ENCODE peak calls at places on chromosomes 12 and 14, in four cellular contexts. U, B, P and H are unnamed samples. For H3K36me3, the result is how much of the 10 kb centered on the place peaks cover.

GRCh38 chr14:67575684-67576083 is 24.4 kb downstream of the PIGH start:
- DNase-seq in U (no peak), B (no peak), P (peak), H (no peak)

GRCh38 chr12:126869644-126870043 is 1397.3 kb upstream of the TMEM132C start:
- DNase-seq in U (no peak), B (no peak), P (no peak), H (no peak)

GRCh38 chr14:30855345-30856037 is 18.9 kb upstream of the COCH start:
- DNase-seq in U (no peak), B (no peak), P (no peak), H (no peak)

GRCh38 chr12:77946541-77947021 is 115.9 kb downstream of the NAV3 start:
- DNase-seq in U (no peak), B (peak), P (no peak), H (no peak)

GRCh38 chr14:69014829-69015259 is 35.7 kb upstream of the ACTN1 start:
- DNase-seq in U (no peak), B (peak), P (no peak), H (no peak)

GRCh38 chr14:55514819-55515470 is 65.1 kb upstream of the KTN1 start:
- DNase-seq in U (no peak), B (peak), P (no peak), H (no peak)

GRCh38 chr12:69523433-69524330 is 53.5 kb downstream of the FRS2 start:
- DNase-seq in U (no peak), B (no peak), P (no peak), H (no peak)

GRCh38 chr12:570949-571794 is 92.1 kb downstream of the NINJ2 start:
- DNase-seq in U (peak), B (peak), P (peak), H (no peak)

GRCh38 chr14:22549981-22550670 is 38.9 kb downstream of the DAD1 start:
- DNase-seq in U (no peak), B (no peak), P (no peak), H (peak)

GRCh38 chr12:68611094-68611818 is 557 bp downstream of the RAP1B start:
- DNase-seq in U (peak), B (peak), P (peak), H (peak)

GRCh38 chr12:74538491-74539258 is 1.0 kb downstream of the ATXN7L3B start:
- DNase-seq in U (no peak), B (peak), P (no peak), H (peak)

GRCh38 chr12:51318846-51319570 is 5.0 kb downstream of the BIN2 start:
- DNase-seq in U (no peak), B (no peak), P (peak), H (peak)

GRCh38 chr14:78848234-78848820 is 678.2 kb downstream of the NRXN3 start:
- DNase-seq in U (peak), B (peak), P (no peak), H (no peak)

GRCh38 chr14:36317650-36318049 is 2.8 kb downstream of the MBIP start:
- DNase-seq in U (no peak), B (peak), P (no peak), H (no peak)

DNA sequence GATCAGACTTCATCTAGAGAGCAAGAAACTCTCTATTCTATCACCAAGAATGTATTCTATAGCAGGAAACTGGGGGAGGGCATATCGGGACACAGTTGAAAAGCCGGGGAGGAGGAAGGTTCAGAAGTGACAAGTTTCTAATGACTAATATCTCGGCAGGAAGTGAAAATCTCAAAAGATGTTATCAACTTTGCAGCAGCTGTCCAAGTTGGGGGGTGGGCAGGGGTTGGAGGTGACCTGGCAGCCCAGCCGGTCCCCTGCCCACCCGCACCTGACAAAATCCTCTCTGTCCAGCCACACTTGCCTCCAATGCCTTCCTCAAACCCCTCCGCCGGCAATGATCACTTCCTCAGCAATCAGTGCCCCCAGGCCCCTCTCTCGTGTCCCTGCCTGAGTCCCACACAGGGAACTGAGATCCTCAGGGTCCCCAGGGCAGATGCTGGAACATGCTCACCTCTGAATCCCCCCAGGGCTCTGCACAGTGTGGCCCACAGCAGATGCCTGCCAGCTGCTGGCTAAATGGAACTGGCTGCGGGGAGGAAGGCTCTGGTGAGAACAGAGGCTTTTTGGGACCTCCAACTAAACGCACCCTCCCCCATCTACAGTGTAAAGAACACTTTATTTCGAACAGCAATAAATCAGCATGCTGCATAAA is 43.9 kb downstream of the CCDC88C start:
- DNase-seq in U (no peak), B (no peak), P (no peak), H (peak)
- H3K27ac ChIP-seq in U (no peak), B (no peak), P (no peak), H (peak)

GRCh38 chr14:104968541-104969401 is 9.4 kb downstream of the AHNAK2 start:
- DNase-seq in U (peak), B (peak), P (peak), H (no peak)
- H3K36me3 ChIP-seq in U (under half), B (under half), P (under half), H (under half)

GRCh38 chr12:32036477-32037263 is 70.0 kb upstream of the BICD1 start:
- DNase-seq in U (no peak), B (no peak), P (no peak), H (no peak)

GRCh38 chr12:32043928-32044549 is 62.6 kb upstream of the BICD1 start:
- DNase-seq in U (no peak), B (peak), P (no peak), H (no peak)

GRCh38 chr12:32039341-32039740 is 67.3 kb upstream of the BICD1 start:
- DNase-seq in U (no peak), B (peak), P (no peak), H (no peak)

GRCh38 chr12:32039917-32040575 is 66.6 kb upstream of the BICD1 start:
- DNase-seq in U (no peak), B (no peak), P (no peak), H (no peak)
- H3K27ac ChIP-seq in U (no peak), B (no peak), P (no peak), H (no peak)

DNA sequence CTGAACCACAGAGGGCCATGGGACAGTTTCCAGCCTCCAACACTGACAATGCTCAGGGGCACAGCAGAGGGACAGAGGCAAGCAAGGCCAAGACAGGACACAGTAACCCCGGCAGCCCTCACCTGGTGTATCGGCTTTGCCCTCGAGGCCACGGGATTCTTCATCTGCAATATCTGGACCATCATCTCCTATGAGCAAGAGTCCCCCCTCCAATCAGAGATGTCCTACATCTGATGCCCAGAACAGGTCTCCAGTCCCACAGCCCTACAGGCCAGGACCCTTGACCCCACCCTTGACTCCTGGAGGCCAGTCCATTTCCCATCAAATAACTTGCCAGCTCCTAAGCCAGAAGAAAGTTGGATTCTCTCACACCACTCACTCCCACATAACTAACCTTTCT is 17.4 kb downstream of the KMT2D start:
- DNase-seq in U (no peak), B (no peak), P (no peak), H (no peak)
- H3K36me3 ChIP-seq in U (under half), B (under half), P (half or more), H (half or more)

GRCh38 chr12:114777052-114777451 is 93.1 kb upstream of the TBX3 start:
- DNase-seq in U (no peak), B (peak), P (no peak), H (no peak)

GRCh38 chr12:114783176-114783575 is 99.2 kb upstream of the TBX3 start:
- DNase-seq in U (no peak), B (no peak), P (no peak), H (no peak)

GRCh38 chr12:114779647-114780046 is 95.7 kb upstream of the TBX3 start:
- DNase-seq in U (no peak), B (no peak), P (no peak), H (no peak)

GRCh38 chr12:114780746-114781399 is 96.9 kb upstream of the TBX3 start:
- DNase-seq in U (no peak), B (no peak), P (no peak), H (no peak)

GRCh38 chr12:114779203-114779602 is 95.2 kb upstream of the TBX3 start:
- DNase-seq in U (no peak), B (no peak), P (no peak), H (no peak)
- H3K27ac ChIP-seq in U (no peak), B (no peak), P (no peak), H (no peak)

GRCh38 chr14:99410019-99410418 is 70.6 kb downstream of the SETD3 start:
- DNase-seq in U (no peak), B (no peak), P (no peak), H (no peak)

GRCh38 chr14:99415496-99416281 is 65.0 kb downstream of the SETD3 start:
- DNase-seq in U (peak), B (peak), P (no peak), H (peak)

GRCh38 chr14:99413972-99414371 is 66.7 kb downstream of the SETD3 start:
- DNase-seq in U (no peak), B (no peak), P (no peak), H (no peak)

GRCh38 chr14:99413172-99413571 is 67.5 kb downstream of the SETD3 start:
- DNase-seq in U (no peak), B (no peak), P (no peak), H (no peak)

DNA sequence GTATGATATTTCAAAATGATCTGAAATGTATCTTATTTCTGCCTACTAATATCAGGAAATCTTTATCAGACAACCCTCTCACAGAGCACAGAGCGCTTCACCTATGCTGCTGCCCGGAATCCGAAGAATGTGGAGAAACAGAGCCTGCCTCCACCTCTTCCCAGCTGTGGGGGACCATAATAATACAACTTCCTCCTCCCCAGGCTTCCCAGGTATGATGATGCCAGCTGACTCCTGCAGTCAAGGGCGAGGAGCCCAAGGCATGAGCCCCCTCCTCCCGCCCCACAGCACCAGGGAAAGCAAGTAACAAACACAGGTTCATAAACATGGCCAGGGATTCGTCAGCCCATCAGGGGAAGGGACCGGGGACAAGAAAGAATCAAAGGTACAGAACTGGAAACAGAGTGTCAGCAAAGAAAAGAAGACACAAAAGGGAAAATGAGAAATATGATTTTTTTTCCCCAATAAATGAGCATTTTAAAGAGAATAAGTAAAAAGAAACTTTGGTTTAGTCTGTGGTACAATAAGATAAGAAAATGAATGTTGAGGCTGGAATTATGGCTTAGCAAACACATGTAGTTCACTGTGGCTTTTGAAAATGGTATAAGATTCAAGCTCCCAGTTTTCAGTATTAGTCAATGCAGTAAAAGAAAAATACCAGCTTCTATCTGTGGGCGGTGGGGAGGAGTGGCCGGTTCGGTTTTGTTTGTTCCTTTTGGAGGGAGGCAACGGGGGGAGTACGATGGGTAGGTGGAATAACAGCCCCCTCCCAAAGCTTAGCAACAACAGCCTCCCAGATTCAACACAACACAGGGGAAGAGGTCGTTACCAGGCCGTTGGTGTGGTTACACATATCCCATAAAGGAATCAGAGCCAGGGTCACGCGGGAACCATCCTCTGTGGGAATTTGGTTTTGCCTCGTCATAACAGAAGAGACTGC is 68.3 kb downstream of the SETD3 start:
- DNase-seq in U (peak), B (no peak), P (no peak), H (no peak)
- H3K36me3 ChIP-seq in U (under half), B (under half), P (under half), H (under half)

DNA sequence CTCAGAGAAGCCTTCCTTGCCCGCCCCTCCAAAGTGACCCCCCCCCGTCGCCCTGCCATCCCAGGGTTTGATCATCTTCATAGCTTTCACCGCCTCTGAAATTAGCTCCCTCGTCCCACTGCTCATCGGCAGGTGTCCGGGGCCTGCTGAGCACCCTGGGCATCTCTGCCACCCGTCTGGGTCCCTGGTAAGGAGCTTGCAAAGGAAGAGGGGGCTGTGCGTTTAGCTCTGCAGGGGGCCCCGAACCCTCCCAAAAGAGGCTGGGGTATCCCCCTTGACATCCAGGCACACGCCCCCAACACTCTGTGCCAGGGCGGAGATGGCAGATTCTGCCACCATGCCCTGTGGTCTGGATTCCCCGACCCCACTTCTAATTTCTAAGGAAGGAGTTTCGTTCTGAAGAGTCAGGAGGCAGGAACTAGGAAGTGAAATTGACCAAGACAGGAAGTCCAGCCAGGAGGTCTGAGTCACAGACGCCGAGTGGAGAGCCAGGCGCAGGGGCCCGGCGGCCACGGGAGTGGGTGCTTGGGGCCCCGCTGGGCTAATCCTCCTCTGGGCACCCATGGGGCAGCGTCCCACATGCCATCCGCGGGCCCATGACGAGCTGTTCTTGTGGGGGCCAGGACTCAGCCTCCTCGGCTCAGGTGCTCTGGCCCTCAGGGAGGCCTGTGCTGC is 95.7 kb downstream of the RFLNA start:
- DNase-seq in U (peak), B (peak), P (peak), H (no peak)
- H3K27ac ChIP-seq in U (peak), B (peak), P (peak), H (no peak)

GRCh38 chr14:90300649-90301048 is 31.1 kb downstream of the NRDE2 start:
- DNase-seq in U (no peak), B (peak), P (no peak), H (no peak)
- H3K36me3 ChIP-seq in U (under half), B (under half), P (under half), H (under half)

DNA sequence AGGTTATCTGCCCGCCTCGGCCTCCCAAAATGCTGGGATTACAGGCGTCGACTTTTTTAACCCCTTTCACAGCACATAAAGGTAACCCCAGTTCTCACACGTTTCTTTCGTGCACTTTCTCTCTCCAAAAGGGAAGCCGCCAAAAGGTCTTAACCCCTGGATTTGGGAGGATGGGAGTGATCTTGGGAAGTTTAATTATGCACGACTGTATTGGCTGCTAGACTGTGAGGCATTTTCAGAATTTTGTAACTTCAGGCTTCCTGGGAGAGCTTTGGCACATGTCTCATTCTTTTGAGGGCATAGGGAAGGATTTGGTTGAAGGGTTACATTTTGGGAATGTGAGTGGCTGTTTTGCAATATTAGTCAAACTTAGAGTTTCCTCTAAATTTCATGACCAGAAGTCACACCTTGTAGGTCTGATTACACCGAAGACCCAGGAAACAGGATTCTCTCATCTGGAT is 1.4 kb upstream of the SMARCC2 start:
- DNase-seq in U (no peak), B (peak), P (no peak), H (no peak)
- H3K27ac ChIP-seq in U (peak), B (no peak), P (peak), H (peak)